ENCODE peak calls at places on chromosomes 6 and 20, in five cellular contexts. E, K, O, M and X are unnamed samples.
A peak's percentile ranks its signal among the peaks of the same experiment; 100 is the strongest.

GRCh38 chr20:59042151-59042795 is at the start of gene PRELID3B:
- DNase-seq in E (no peak), K (no peak), O (no peak), M (peak; percentile 29), X (peak; percentile 20)

GRCh38 chr20:45781391-45781931 is 10.2 kb downstream of the WFDC3 start:
- DNase-seq in E (no peak), K (no peak), O (no peak), M (peak; percentile 96), X (peak; percentile 89)

GRCh38 chr6:130975325-130975724 is 87.7 kb downstream of the EPB41L2 start:
- DNase-seq in E (no peak), K (no peak), O (no peak), M (peak; percentile 38), X (peak; percentile 51)

GRCh38 chr6:33147807-33148666 is 44.2 kb downstream of the COL11A2 start:
- DNase-seq in E (no peak), K (no peak), O (no peak), M (peak; percentile 77), X (peak; percentile 43)

GRCh38 chr20:36017034-36017951 is 48.9 kb downstream of the CNBD2 start:
- DNase-seq in E (no peak), K (no peak), O (no peak), M (peak; percentile 40), X (peak; percentile 59)

GRCh38 chr6:79808846-79809245 is 138.5 kb downstream of the ELOVL4 start:
- DNase-seq in E (no peak), K (no peak), O (no peak), M (no peak), X (no peak)

GRCh38 chr6:113763311-113763766 is 93.8 kb upstream of the MARCKS start:
- DNase-seq in E (no peak), K (no peak), O (no peak), M (peak; percentile 20), X (no peak)

GRCh38 chr6:38933426-38933825 is 115.2 kb upstream of the GLP1R start:
- DNase-seq in E (peak; percentile 7), K (no peak), O (no peak), M (peak; percentile 32), X (peak; percentile 13)

GRCh38 chr6:108564178-108564577 is 3.5 kb downstream of the FOXO3 start:
- DNase-seq in E (no peak), K (no peak), O (no peak), M (peak; percentile 97), X (peak; percentile 99)